ENCODE peak calls at places on chromosomes 11 and 22, in four cellular contexts. B, L, Z and R are unnamed samples.

GRCh38 chr22:19902245-19902699 is 39.3 kb upstream of the COMT start:
- DNase-seq in B (no peak), L (no peak), Z (no peak), R (no peak)

GRCh38 chr11:86365566-86365965 is 9.1 kb upstream of the CCDC81 start:
- DNase-seq in B (no peak), L (no peak), Z (no peak), R (no peak)

GRCh38 chr11:120912504-120912903 is 111.4 kb upstream of the TBCEL start:
- DNase-seq in B (peak), L (peak), Z (peak), R (no peak)

GRCh38 chr11:71499125-71499524 is 27.9 kb upstream of the KRTAP5-7 start:
- DNase-seq in B (no peak), L (peak), Z (peak), R (no peak)

GRCh38 chr11:816433-816779 is 2.3 kb upstream of the PNPLA2 start:
- DNase-seq in B (no peak), L (no peak), Z (no peak), R (no peak)

GRCh38 chr11:68200639-68201038 is 12.5 kb downstream of the KMT5B start:
- DNase-seq in B (no peak), L (peak), Z (peak), R (no peak)

GRCh38 chr22:30038219-30038618 is 42.0 kb upstream of the HORMAD2 start:
- DNase-seq in B (peak), L (peak), Z (peak), R (no peak)

GRCh38 chr11:126588630-126589491 is 233.4 kb downstream of the ST3GAL4 start:
- DNase-seq in B (no peak), L (no peak), Z (no peak), R (no peak)

GRCh38 chr11:118956094-118956846 is at the start of gene UPK2:
- DNase-seq in B (peak), L (peak), Z (peak), R (peak)

GRCh38 chr11:10927533-10927932 is 69.7 kb upstream of the ZBED5 start:
- DNase-seq in B (no peak), L (no peak), Z (no peak), R (no peak)

GRCh38 chr11:95503047-95503446 is 272.0 kb upstream of the SESN3 start:
- DNase-seq in B (no peak), L (no peak), Z (peak), R (no peak)

GRCh38 chr11:77146261-77147035 is 18.4 kb downstream of the MYO7A start:
- DNase-seq in B (no peak), L (no peak), Z (no peak), R (no peak)

GRCh38 chr11:126336065-126336464 is 19.4 kb upstream of the ST3GAL4 start:
- DNase-seq in B (no peak), L (no peak), Z (no peak), R (no peak)

GRCh38 chr22:37070334-37070733 is 18.8 kb downstream of the KCTD17 start:
- DNase-seq in B (no peak), L (no peak), Z (no peak), R (peak)

GRCh38 chr22:50260801-50261614 is 475 bp downstream of the MAPK12 start:
- DNase-seq in B (no peak), L (peak), Z (peak), R (no peak)

GRCh38 chr22:19812910-19813309 is 41.8 kb downstream of the GNB1L start:
- DNase-seq in B (no peak), L (no peak), Z (no peak), R (no peak)

GRCh38 chr11:79860336-79860735 is 419.5 kb upstream of the TENM4 start:
- DNase-seq in B (no peak), L (no peak), Z (no peak), R (no peak)

GRCh38 chr11:134223066-134223465 is 701 bp downstream of the NCAPD3 start:
- DNase-seq in B (no peak), L (no peak), Z (no peak), R (no peak)

GRCh38 chr11:56521955-56522354 is 21.1 kb downstream of the OR5M11 start:
- DNase-seq in B (no peak), L (no peak), Z (no peak), R (no peak)

GRCh38 chr11:121067453-121067852 is 33.6 kb upstream of the TECTA start:
- DNase-seq in B (peak), L (peak), Z (no peak), R (no peak)

GRCh38 chr11:72430743-72431570 is 3.4 kb downstream of the CLPB start:
- DNase-seq in B (peak), L (peak), Z (peak), R (no peak)

GRCh38 chr22:11066458-11067285 is 4461.3 kb upstream of the OR11H1 start:
- DNase-seq in B (no peak), L (no peak), Z (no peak), R (peak)

GRCh38 chr11:76860539-76861475 is at the start of gene ACER3:
- DNase-seq in B (peak), L (peak), Z (peak), R (peak)

GRCh38 chr22:44182591-44183588 is 2.2 kb downstream of the PARVG start:
- DNase-seq in B (peak), L (no peak), Z (no peak), R (peak)

DNA sequence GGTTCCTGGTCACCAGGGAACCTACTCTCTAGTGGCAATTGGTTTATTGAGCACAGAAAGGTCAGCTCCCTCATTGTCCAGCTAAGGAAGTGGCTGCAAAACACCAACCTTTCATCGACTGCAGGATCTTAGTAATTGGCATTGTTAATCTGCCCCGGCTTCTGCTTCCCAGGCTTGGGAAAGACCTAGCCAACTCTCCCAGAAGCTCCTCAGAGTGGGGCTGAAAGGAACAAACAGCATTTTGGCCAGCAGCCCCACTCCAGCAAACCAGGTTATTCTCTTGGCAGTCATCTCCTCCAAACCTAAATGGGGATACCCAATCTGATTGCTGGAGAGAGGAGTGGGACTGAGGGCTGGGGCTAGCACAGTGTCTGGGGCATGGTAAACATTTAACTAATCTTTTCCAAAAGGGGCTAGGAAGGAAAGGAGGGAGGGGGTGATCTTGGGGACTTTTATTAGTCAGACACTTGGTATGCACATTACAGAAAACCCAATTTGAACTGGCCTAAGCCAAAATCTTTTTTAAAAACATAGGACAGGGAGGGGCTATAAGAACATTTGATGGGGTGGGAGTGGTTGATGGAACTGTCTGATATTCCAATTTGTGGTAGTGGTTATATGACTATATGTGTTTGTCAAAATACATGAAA is 294.4 kb downstream of the MN1 start:
- DNase-seq in B (no peak), L (no peak), Z (peak), R (no peak)
- H3K27ac ChIP-seq in B (no peak), L (no peak), Z (no peak), R (no peak)

GRCh38 chr11:9179141-9179540 is 86.0 kb downstream of the DENND5A start:
- DNase-seq in B (no peak), L (no peak), Z (no peak), R (no peak)

GRCh38 chr11:9178716-9179115 is 86.4 kb downstream of the DENND5A start:
- DNase-seq in B (no peak), L (no peak), Z (no peak), R (no peak)

GRCh38 chr11:9172394-9172793 is 81.0 kb upstream of the SCUBE2 start:
- DNase-seq in B (no peak), L (no peak), Z (no peak), R (no peak)

GRCh38 chr11:9176550-9176949 is 85.2 kb upstream of the SCUBE2 start:
- DNase-seq in B (no peak), L (no peak), Z (no peak), R (no peak)

GRCh38 chr11:9176136-9176535 is 84.7 kb upstream of the SCUBE2 start:
- DNase-seq in B (no peak), L (no peak), Z (no peak), R (no peak)
- H3K27ac ChIP-seq in B (no peak), L (no peak), Z (no peak), R (no peak)

DNA sequence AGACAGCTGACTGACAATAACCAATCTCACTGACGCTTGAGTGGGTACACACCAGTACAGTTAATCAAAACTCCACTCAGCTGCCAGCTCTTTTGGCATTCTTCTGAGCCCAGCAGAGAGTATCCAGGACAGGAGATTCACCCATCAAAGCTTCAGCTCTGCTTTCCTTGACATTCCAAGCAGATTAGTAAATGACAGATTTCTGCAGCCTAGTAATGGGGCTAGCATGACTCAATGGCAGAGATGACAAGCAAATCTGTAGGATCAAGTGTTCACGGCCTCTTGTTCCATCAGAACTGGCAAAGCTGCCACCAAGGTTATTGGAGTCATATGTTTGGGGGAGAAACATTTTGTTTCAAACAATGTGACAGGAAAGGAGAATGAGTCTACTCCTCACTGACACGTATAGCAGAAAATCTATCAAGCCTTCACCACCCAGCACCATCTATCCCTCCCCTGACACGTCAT is 420.0 kb downstream of the DYNC2H1 start:
- DNase-seq in B (no peak), L (peak), Z (peak), R (no peak)
- H3K27ac ChIP-seq in B (no peak), L (peak), Z (peak), R (no peak)

DNA sequence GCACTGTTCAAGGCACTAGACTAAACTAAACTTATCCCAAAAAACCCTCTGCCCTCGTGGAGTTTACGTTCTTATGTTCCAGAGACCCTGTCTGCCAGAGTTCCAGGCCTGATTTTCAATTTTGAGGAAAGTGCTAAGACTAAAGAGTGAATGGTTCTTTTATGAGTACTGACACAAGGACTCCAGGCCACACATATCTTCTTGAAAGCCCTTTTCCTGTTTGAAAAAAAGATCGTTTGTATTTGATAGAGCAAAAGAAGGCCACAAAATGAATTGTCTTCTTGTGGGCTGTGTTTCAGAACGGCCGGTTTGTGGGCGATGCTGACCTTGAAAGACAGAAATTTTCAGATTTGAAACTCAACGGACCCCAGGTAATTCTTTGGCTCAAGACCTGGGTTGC is 32.1 kb downstream of the CTNND1 start:
- DNase-seq in B (no peak), L (no peak), Z (no peak), R (no peak)
- H3K27ac ChIP-seq in B (no peak), L (no peak), Z (no peak), R (peak)

GRCh38 chr11:74845978-74846517 is 97.4 kb downstream of the RNF169 start:
- DNase-seq in B (no peak), L (no peak), Z (no peak), R (no peak)
- H3K27ac ChIP-seq in B (no peak), L (no peak), Z (no peak), R (no peak)

GRCh38 chr11:2750601-2751522 is 51.1 kb upstream of the KCNQ1OT1 start:
- DNase-seq in B (no peak), L (no peak), Z (no peak), R (peak)
- H3K27ac ChIP-seq in B (no peak), L (peak), Z (no peak), R (no peak)